ENCODE peak calls at places on chromosomes 1 and 21, in ten cellular contexts. C is AG09309, K is dorsolateral prefrontal cortex, Z is Peyer's patch, R is fibroblast of pulmonary artery, D is AG10803, O is SJSA1, W is fibroblast of lung, I is endothelial cell of umbilical vein, U is neural progenitor cell. A is an unnamed sample.

GRCh38 chr1:24392982-24393645 is 20.5 kb downstream of the STPG1 start:
- DNase-seq in W (no peak), C (no peak), D (no peak), K (no peak), R (no peak), Z (peak; percentile 47), U (no peak), I (peak; percentile 10), O (no peak), A (no peak)

GRCh38 chr1:19003371-19004290 is 47.2 kb upstream of the IFFO2 start:
- DNase-seq in O (no peak), D (no peak), R (peak; percentile 83), K (no peak), U (no peak), I (no peak), Z (no peak), W (peak; percentile 63), C (no peak), A (no peak)

GRCh38 chr1:44328767-44329416 is 26.2 kb downstream of the ERI3 start:
- DNase-seq in I (no peak), R (no peak), W (no peak), O (peak; percentile 7), U (no peak), D (no peak), Z (no peak), K (no peak), C (no peak), A (no peak)

GRCh38 chr21:33894736-33895288 is 20.8 kb downstream of the ATP5PO start:
- DNase-seq in R (peak; percentile 92), D (peak; percentile 84), W (peak; percentile 87), O (peak; percentile 77), I (peak; percentile 92), K (peak; percentile 51), Z (peak; percentile 35), U (peak; percentile 89), C (peak; percentile 61), A (peak; percentile 77)

GRCh38 chr1:27668808-27669723 is 2.9 kb downstream of the IFI6 start:
- DNase-seq in D (peak; percentile 52), U (peak; percentile 78), C (no peak), I (peak; percentile 59), K (peak; percentile 88), O (peak; percentile 64), R (peak; percentile 66), W (peak; percentile 61), Z (peak; percentile 80), A (no peak)

GRCh38 chr1:196891251-196891650 is 3.4 kb downstream of the CFHR4 start:
- DNase-seq in O (no peak), K (no peak), I (no peak), R (no peak), D (no peak), W (no peak), C (no peak), Z (no peak), U (no peak), A (no peak)

GRCh38 chr1:41493117-41493536 is 8.6 kb upstream of the EDN2 start:
- DNase-seq in Z (no peak), O (peak; percentile 93), D (peak; percentile 78), I (peak; percentile 25), U (no peak), W (peak; percentile 95), K (no peak), R (peak; percentile 92), C (no peak), A (peak; percentile 94)

GRCh38 chr21:35005077-35005476 is 44.0 kb downstream of the RUNX1 start:
- DNase-seq in O (peak; percentile 43), Z (no peak), C (no peak), I (no peak), W (peak; percentile 55), D (no peak), R (no peak), U (no peak), K (no peak), A (no peak)

GRCh38 chr1:37392051-37392450 is 82.3 kb upstream of the ZC3H12A start:
- DNase-seq in Z (no peak), U (peak; percentile 49), K (no peak), O (no peak), D (no peak), C (no peak), I (no peak), W (no peak), R (no peak), A (no peak)

GRCh38 chr1:29441916-29442668 is 205.8 kb downstream of the PTPRU start:
- DNase-seq in K (no peak), O (no peak), W (no peak), C (no peak), R (no peak), Z (no peak), I (no peak), U (no peak), D (no peak), A (no peak)

GRCh38 chr1:198003468-198003867 is 86.3 kb downstream of the LHX9 start:
- DNase-seq in C (no peak), I (no peak), R (no peak), Z (no peak), W (no peak), K (no peak), D (no peak), U (no peak), O (no peak), A (no peak)

GRCh38 chr1:84944767-84945486 is 51.9 kb upstream of the LPAR3 start:
- DNase-seq in Z (peak; percentile 66), D (peak; percentile 89), I (peak; percentile 90), R (peak; percentile 96), W (peak; percentile 95), K (peak; percentile 58), U (peak; percentile 89), C (peak; percentile 73), O (peak; percentile 91), A (peak; percentile 71)
- H3K4me3 ChIP-seq in Z (peak overlapping the region; percentile 38), D (peak overlapping the region; percentile 35), I (peak overlapping the region; percentile 37), R (peak overlapping the region; percentile 44), W (peak overlapping the region; percentile 46), K (peak overlapping the region; percentile 40), U (no peak overlapping the region), C (peak overlapping the region; percentile 5), O (peak overlapping the region; percentile 30), A (peak overlapping the region; percentile 31)

GRCh38 chr1:33349081-33349759 is 28.3 kb upstream of the A3GALT2 start:
- DNase-seq in U (no peak), D (peak; percentile 27), O (peak; percentile 42), R (peak; percentile 42), I (peak; percentile 40), K (no peak), W (peak; percentile 47), C (no peak), Z (peak; percentile 43), A (no peak)

GRCh38 chr1:33346921-33347649 is 26.2 kb upstream of the A3GALT2 start:
- DNase-seq in W (peak; percentile 92), C (no peak), I (peak; percentile 95), Z (no peak), D (peak; percentile 94), R (peak; percentile 93), O (peak; percentile 94), U (no peak), K (no peak), A (peak; percentile 87)

GRCh38 chr1:33348676-33349080 is 27.8 kb upstream of the A3GALT2 start:
- DNase-seq in U (no peak), Z (peak; percentile 30), W (peak; percentile 30), R (no peak), K (no peak), I (peak; percentile 44), C (no peak), O (peak; percentile 39), D (peak; percentile 19), A (no peak)

GRCh38 chr1:33348194-33348593 is 27.3 kb upstream of the A3GALT2 start:
- DNase-seq in O (no peak), I (no peak), D (peak; percentile 60), W (peak; percentile 39), U (peak; percentile 28), Z (no peak), R (peak; percentile 46), C (no peak), K (peak; percentile 56), A (no peak)

DNA sequence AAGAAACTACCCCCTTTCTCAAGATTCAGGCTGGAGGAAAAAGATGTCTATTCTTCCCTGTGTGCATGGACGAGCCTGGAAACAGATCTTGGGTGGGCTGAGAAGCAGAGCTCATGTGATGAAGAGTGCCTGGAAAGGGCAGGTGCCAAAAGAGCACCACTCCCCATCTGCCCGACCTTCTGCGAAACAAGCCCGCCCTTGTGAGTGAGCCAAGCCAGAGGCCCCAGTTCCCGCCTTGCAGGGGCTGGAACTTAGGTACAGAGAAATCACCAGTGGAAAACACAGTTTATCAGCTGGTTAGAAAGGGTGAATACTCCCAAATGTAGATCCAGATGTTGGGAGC is 26.7 kb upstream of the A3GALT2 start:
- DNase-seq in D (peak; percentile 55), O (peak; percentile 40), U (no peak), K (no peak), R (peak; percentile 68), C (no peak), Z (no peak), W (peak; percentile 71), I (peak; percentile 48), A (no peak)
- H3K4me3 ChIP-seq in D (peak overlapping the region; percentile 66), O (peak overlapping the region; percentile 94), U (peak overlapping the region; percentile 66), K (peak overlapping the region; percentile 90), R (peak overlapping the region; percentile 93), C (peak overlapping the region; percentile 71), Z (no peak overlapping the region), W (peak overlapping the region; percentile 53), I (peak overlapping the region; percentile 74), A (peak overlapping the region; percentile 60)

DNA sequence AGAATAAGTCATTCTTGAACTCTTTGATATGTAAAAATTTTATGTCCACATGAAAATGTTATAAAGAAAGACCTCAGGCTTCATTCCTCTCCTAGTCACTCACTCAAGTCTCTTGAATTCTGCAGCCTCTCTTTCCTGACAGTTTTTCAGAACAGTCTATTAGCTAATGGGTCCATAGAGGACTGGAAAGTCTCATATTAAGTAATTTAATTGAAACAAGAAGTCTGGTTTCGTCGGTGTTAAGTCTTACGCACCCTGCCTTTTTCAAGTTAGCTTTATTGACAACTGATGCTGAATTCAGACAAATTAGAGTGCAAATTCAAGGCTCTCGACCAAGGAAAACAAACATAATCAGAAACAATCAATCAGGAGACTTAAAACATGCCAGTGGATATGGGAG is 105.8 kb downstream of the GREM2 start:
- DNase-seq in I (no peak), U (no peak), D (no peak), Z (no peak), W (no peak), K (no peak), R (no peak), O (no peak), C (no peak), A (no peak)
- H3K4me3 ChIP-seq in I (no peak overlapping the region), U (no peak overlapping the region), D (no peak overlapping the region), Z (no peak overlapping the region), W (no peak overlapping the region), K (no peak overlapping the region), R (no peak overlapping the region), O (no peak overlapping the region), C (no peak overlapping the region), A (no peak overlapping the region)

GRCh38 chr1:112390775-112391602 is 5.0 kb upstream of the CTTNBP2NL start:
- DNase-seq in Z (peak; percentile 80), W (peak; percentile 95), I (peak; percentile 91), O (peak; percentile 92), C (peak; percentile 76), R (peak; percentile 94), K (peak; percentile 84), U (peak; percentile 95), D (peak; percentile 90), A (peak; percentile 74)
- H3K4me3 ChIP-seq in Z (peak overlapping the region; percentile 11), W (peak overlapping the region; percentile 25), I (peak overlapping the region; percentile 6), O (peak overlapping the region; percentile 18), C (peak overlapping the region; percentile 39), R (peak overlapping the region; percentile 51), K (peak overlapping the region; percentile 54), U (peak overlapping the region; percentile 45), D (peak overlapping the region; percentile 62), A (peak overlapping the region; percentile 44)

GRCh38 chr1:112359961-112360767 is 35.9 kb upstream of the CTTNBP2NL start:
- DNase-seq in R (peak; percentile 95), O (no peak), K (no peak), Z (peak; percentile 17), I (peak; percentile 5), U (peak; percentile 69), D (peak; percentile 96), W (peak; percentile 83), C (peak; percentile 67), A (peak; percentile 77)
- H3K4me3 ChIP-seq in R (peak overlapping the region; percentile 25), O (no peak overlapping the region), K (peak overlapping the region; percentile 7), Z (no peak overlapping the region), I (no peak overlapping the region), U (no peak overlapping the region), D (peak overlapping the region; percentile 48), W (no peak overlapping the region), C (no peak overlapping the region), A (peak overlapping the region; percentile 12)